ENCODE peak calls at places on chromosomes 11 and 22, in seven cellular contexts. One of them, this sample, is unnamed.

GRCh38 chr11:75471134-75471943 is 38.3 kb upstream of the KLHL35 start:
- DNase-seq in H9: no peak
- DNase-seq in PC-9: no peak
- DNase-seq in HCT116: no peak
- DNase-seq in MCF 10A: no peak
- DNase-seq in GM13977: no peak
- DNase-seq in astrocyte of the cerebellum: no peak
- DNase-seq in this sample: no peak

GRCh38 chr22:30429887-30430286 is 4.3 kb downstream of the MTFP1 start:
- DNase-seq in PC-9: no peak
- DNase-seq in HCT116: no peak
- DNase-seq in MCF 10A: no peak
- DNase-seq in H9: peak; percentile 43
- DNase-seq in GM13977: no peak
- DNase-seq in astrocyte of the cerebellum: no peak
- DNase-seq in this sample: no peak

GRCh38 chr11:82533628-82534353 is 199.9 kb downstream of the FAM181B start:
- DNase-seq in GM13977: no peak
- DNase-seq in PC-9: no peak
- DNase-seq in HCT116: no peak
- DNase-seq in MCF 10A: no peak
- DNase-seq in astrocyte of the cerebellum: no peak
- DNase-seq in H9: no peak
- DNase-seq in this sample: no peak

GRCh38 chr11:2748061-2748813 is 48.4 kb upstream of the KCNQ1OT1 start:
- DNase-seq in MCF 10A: no peak
- DNase-seq in H9: no peak
- DNase-seq in HCT116: no peak
- DNase-seq in PC-9: no peak
- DNase-seq in GM13977: no peak
- DNase-seq in astrocyte of the cerebellum: no peak
- DNase-seq in this sample: no peak

GRCh38 chr22:37145415-37146385 is 4.0 kb downstream of the IL2RB start:
- DNase-seq in astrocyte of the cerebellum: no peak
- DNase-seq in PC-9: no peak
- DNase-seq in GM13977: no peak
- DNase-seq in MCF 10A: no peak
- DNase-seq in HCT116: no peak
- DNase-seq in H9: no peak
- DNase-seq in this sample: no peak

GRCh38 chr22:37267661-37268413 is 14.5 kb upstream of the CYTH4 start:
- DNase-seq in PC-9: no peak
- DNase-seq in H9: peak; percentile 22
- DNase-seq in GM13977: no peak
- DNase-seq in astrocyte of the cerebellum: no peak
- DNase-seq in HCT116: no peak
- DNase-seq in MCF 10A: no peak
- DNase-seq in this sample: no peak

GRCh38 chr11:90208857-90209256 is 14.0 kb downstream of the CHORDC1 start:
- DNase-seq in GM13977: no peak
- DNase-seq in astrocyte of the cerebellum: no peak
- DNase-seq in PC-9: no peak
- DNase-seq in H9: no peak
- DNase-seq in HCT116: no peak
- DNase-seq in MCF 10A: no peak
- DNase-seq in this sample: no peak

GRCh38 chr22:23075525-23076216 is 5.4 kb downstream of the GNAZ start:
- DNase-seq in astrocyte of the cerebellum: no peak
- DNase-seq in GM13977: no peak
- DNase-seq in H9: no peak
- DNase-seq in HCT116: no peak
- DNase-seq in PC-9: peak; percentile 22
- DNase-seq in MCF 10A: no peak
- DNase-seq in this sample: no peak

GRCh38 chr11:128467610-128468041 is 119.7 kb downstream of the ETS1 start:
- DNase-seq in PC-9: peak; percentile 69
- DNase-seq in astrocyte of the cerebellum: peak; percentile 80
- DNase-seq in GM13977: no peak
- DNase-seq in H9: no peak
- DNase-seq in HCT116: peak; percentile 86
- DNase-seq in MCF 10A: peak; percentile 58
- DNase-seq in this sample: no peak

GRCh38 chr22:23008887-23009286 is 61.4 kb upstream of the GNAZ start:
- DNase-seq in astrocyte of the cerebellum: no peak
- DNase-seq in H9: no peak
- DNase-seq in GM13977: no peak
- DNase-seq in PC-9: no peak
- DNase-seq in HCT116: no peak
- DNase-seq in MCF 10A: no peak
- DNase-seq in this sample: no peak

GRCh38 chr11:13388741-13389140 is 74.3 kb downstream of the BTBD10 start:
- DNase-seq in MCF 10A: no peak
- DNase-seq in GM13977: no peak
- DNase-seq in H9: no peak
- DNase-seq in PC-9: no peak
- DNase-seq in astrocyte of the cerebellum: no peak
- DNase-seq in HCT116: no peak
- DNase-seq in this sample: no peak

GRCh38 chr11:71486320-71486719 is 33.3 kb downstream of the NADSYN1 start:
- DNase-seq in astrocyte of the cerebellum: no peak
- DNase-seq in HCT116: no peak
- DNase-seq in GM13977: no peak
- DNase-seq in MCF 10A: no peak
- DNase-seq in H9: no peak
- DNase-seq in PC-9: no peak
- DNase-seq in this sample: no peak

GRCh38 chr11:117597083-117597482 is 199.9 kb downstream of the DSCAML1 start:
- DNase-seq in GM13977: peak; percentile 56
- DNase-seq in H9: peak; percentile 78
- DNase-seq in HCT116: peak; percentile 12
- DNase-seq in astrocyte of the cerebellum: peak; percentile 19
- DNase-seq in MCF 10A: peak; percentile 54
- DNase-seq in PC-9: peak; percentile 20
- DNase-seq in this sample: no peak

GRCh38 chr11:19988598-19988997 is 171.7 kb downstream of the DBX1 start:
- DNase-seq in astrocyte of the cerebellum: peak; percentile 86
- DNase-seq in HCT116: peak; percentile 13
- DNase-seq in GM13977: no peak
- DNase-seq in PC-9: peak; percentile 53
- DNase-seq in H9: peak; percentile 73
- DNase-seq in MCF 10A: peak; percentile 53
- DNase-seq in this sample: no peak

GRCh38 chr11:7858001-7858400 is 61.3 kb upstream of the OR5P2 start:
- DNase-seq in astrocyte of the cerebellum: no peak
- DNase-seq in HCT116: no peak
- DNase-seq in GM13977: no peak
- DNase-seq in H9: no peak
- DNase-seq in MCF 10A: peak; percentile 23
- DNase-seq in PC-9: no peak
- DNase-seq in this sample: no peak

GRCh38 chr11:111530091-111530490 is 10.4 kb upstream of the LAYN start:
- DNase-seq in HCT116: no peak
- DNase-seq in PC-9: no peak
- DNase-seq in astrocyte of the cerebellum: no peak
- DNase-seq in H9: no peak
- DNase-seq in MCF 10A: no peak
- DNase-seq in GM13977: no peak
- DNase-seq in this sample: no peak

GRCh38 chr11:2077061-2077802 is 62.0 kb downstream of the IGF2 start:
- DNase-seq in astrocyte of the cerebellum: no peak
- DNase-seq in PC-9: peak; percentile 37
- DNase-seq in HCT116: no peak
- DNase-seq in MCF 10A: peak; percentile 70
- DNase-seq in H9: no peak
- DNase-seq in GM13977: no peak
- DNase-seq in this sample: no peak

GRCh38 chr11:104118105-104118762 is 45.7 kb downstream of the PDGFD start:
- DNase-seq in GM13977: no peak
- DNase-seq in PC-9: no peak
- DNase-seq in MCF 10A: no peak
- DNase-seq in HCT116: no peak
- DNase-seq in H9: no peak
- DNase-seq in astrocyte of the cerebellum: no peak
- DNase-seq in this sample: no peak

GRCh38 chr11:12008790-12009616 is 577 bp upstream of the DKK3 start:
- DNase-seq in astrocyte of the cerebellum: no peak
- DNase-seq in PC-9: peak; percentile 51
- DNase-seq in MCF 10A: no peak
- DNase-seq in HCT116: no peak
- DNase-seq in H9: peak; percentile 89
- DNase-seq in GM13977: peak; percentile 50
- DNase-seq in this sample: peak; percentile 77

GRCh38 chr22:31954535-31955326 is 10.4 kb downstream of the YWHAH start:
- DNase-seq in GM13977: no peak
- DNase-seq in PC-9: no peak
- DNase-seq in MCF 10A: peak; percentile 45
- DNase-seq in astrocyte of the cerebellum: no peak
- DNase-seq in HCT116: no peak
- DNase-seq in H9: no peak
- DNase-seq in this sample: no peak

DNA sequence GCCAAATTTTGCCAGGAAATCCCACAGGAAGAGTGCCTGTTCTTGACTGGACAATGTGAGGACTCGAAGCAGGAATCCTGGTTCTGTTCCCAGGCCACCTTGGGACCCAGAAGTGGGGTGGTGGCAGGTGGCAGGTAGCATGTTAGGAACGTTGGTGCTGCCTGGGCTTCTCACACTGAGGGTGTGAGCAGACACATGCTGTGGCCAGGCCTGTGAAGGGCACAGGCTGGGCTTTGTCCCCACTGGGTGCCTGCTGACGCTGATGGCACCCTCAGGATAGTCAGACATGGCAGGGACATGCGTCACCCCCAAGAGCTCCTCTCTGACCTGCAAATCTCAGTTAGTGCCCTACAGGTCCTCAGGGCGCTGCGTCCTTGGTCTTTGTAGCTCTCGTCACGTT is 21.1 kb upstream of the NECTIN1 start:
- DNase-seq in astrocyte of the cerebellum: no peak
- DNase-seq in MCF 10A: no peak
- DNase-seq in HCT116: no peak
- DNase-seq in H9: no peak
- DNase-seq in GM13977: no peak
- DNase-seq in PC-9: no peak
- DNase-seq in this sample: no peak
- TF ChIP-seq CTCF in astrocyte of the cerebellum: no peak
- TF ChIP-seq CTCF in MCF 10A: no peak
- TF ChIP-seq CTCF in HCT116: no peak
- TF ChIP-seq CTCF in H9: no peak
- TF ChIP-seq CTCF in GM13977: no peak
- TF ChIP-seq CTCF in PC-9: no peak
- TF ChIP-seq CTCF in this sample: no peak

GRCh38 chr22:21867528-21868266 is at the start of gene MAPK1:
- DNase-seq in PC-9: peak; percentile 84
- DNase-seq in astrocyte of the cerebellum: peak; percentile 49
- DNase-seq in HCT116: peak; percentile 61
- DNase-seq in MCF 10A: peak; percentile 84
- DNase-seq in GM13977: peak; percentile 92
- DNase-seq in H9: peak; percentile 93
- DNase-seq in this sample: peak; percentile 94
- TF ChIP-seq CTCF in PC-9: no peak
- TF ChIP-seq CTCF in astrocyte of the cerebellum: peak; percentile 24
- TF ChIP-seq CTCF in HCT116: peak; percentile 19
- TF ChIP-seq CTCF in MCF 10A: peak; percentile 17
- TF ChIP-seq CTCF in GM13977: peak; percentile 28
- TF ChIP-seq CTCF in H9: peak; percentile 58
- TF ChIP-seq CTCF in this sample: peak; percentile 61

GRCh38 chr22:48367731-48368130 is 1459.9 kb downstream of the BRD1 start:
- DNase-seq in H9: no peak
- DNase-seq in GM13977: no peak
- DNase-seq in HCT116: no peak
- DNase-seq in astrocyte of the cerebellum: no peak
- DNase-seq in MCF 10A: no peak
- DNase-seq in PC-9: no peak
- DNase-seq in this sample: peak; percentile 54
- TF ChIP-seq CTCF in H9: no peak
- TF ChIP-seq CTCF in GM13977: no peak
- TF ChIP-seq CTCF in HCT116: no peak
- TF ChIP-seq CTCF in astrocyte of the cerebellum: no peak
- TF ChIP-seq CTCF in MCF 10A: no peak
- TF ChIP-seq CTCF in PC-9: no peak
- TF ChIP-seq CTCF in this sample: no peak

GRCh38 chr11:70048279-70049024 is 29.7 kb upstream of the ANO1 start:
- DNase-seq in MCF 10A: peak; percentile 8
- DNase-seq in astrocyte of the cerebellum: no peak
- DNase-seq in H9: peak; percentile 56
- DNase-seq in HCT116: peak; percentile 55
- DNase-seq in GM13977: no peak
- DNase-seq in PC-9: peak; percentile 84
- DNase-seq in this sample: peak; percentile 69
- TF ChIP-seq CTCF in MCF 10A: peak; percentile 7
- TF ChIP-seq CTCF in astrocyte of the cerebellum: peak; percentile 53
- TF ChIP-seq CTCF in H9: peak; percentile 59
- TF ChIP-seq CTCF in HCT116: peak; percentile 74
- TF ChIP-seq CTCF in GM13977: peak; percentile 49
- TF ChIP-seq CTCF in PC-9: peak; percentile 76
- TF ChIP-seq CTCF in this sample: peak; percentile 61

GRCh38 chr22:45242778-45243191 is 2.1 kb upstream of the KIAA0930 start:
- DNase-seq in GM13977: no peak
- DNase-seq in MCF 10A: peak; percentile 74
- DNase-seq in H9: no peak
- DNase-seq in astrocyte of the cerebellum: no peak
- DNase-seq in PC-9: no peak
- DNase-seq in HCT116: no peak
- DNase-seq in this sample: no peak
- TF ChIP-seq CTCF in GM13977: no peak
- TF ChIP-seq CTCF in MCF 10A: no peak
- TF ChIP-seq CTCF in H9: peak; percentile 38
- TF ChIP-seq CTCF in astrocyte of the cerebellum: no peak
- TF ChIP-seq CTCF in PC-9: no peak
- TF ChIP-seq CTCF in HCT116: no peak
- TF ChIP-seq CTCF in this sample: no peak

GRCh38 chr11:36343436-36343835 is 47.3 kb downstream of the PRR5L start:
- DNase-seq in GM13977: no peak
- DNase-seq in PC-9: no peak
- DNase-seq in H9: no peak
- DNase-seq in MCF 10A: no peak
- DNase-seq in HCT116: no peak
- DNase-seq in astrocyte of the cerebellum: no peak
- DNase-seq in this sample: no peak
- TF ChIP-seq CTCF in GM13977: no peak
- TF ChIP-seq CTCF in PC-9: no peak
- TF ChIP-seq CTCF in H9: no peak
- TF ChIP-seq CTCF in MCF 10A: no peak
- TF ChIP-seq CTCF in HCT116: no peak
- TF ChIP-seq CTCF in astrocyte of the cerebellum: no peak
- TF ChIP-seq CTCF in this sample: no peak

GRCh38 chr11:64185323-64186204 is at the start of gene STIP1:
- DNase-seq in PC-9: peak; percentile 100
- DNase-seq in H9: peak; percentile 100
- DNase-seq in HCT116: peak; percentile 100
- DNase-seq in GM13977: peak; percentile 99
- DNase-seq in astrocyte of the cerebellum: peak; percentile 100
- DNase-seq in MCF 10A: peak; percentile 100
- DNase-seq in this sample: peak; percentile 99
- TF ChIP-seq CTCF in PC-9: peak; percentile 31
- TF ChIP-seq CTCF in H9: peak; percentile 37
- TF ChIP-seq CTCF in HCT116: peak; percentile 40
- TF ChIP-seq CTCF in GM13977: peak; percentile 43
- TF ChIP-seq CTCF in astrocyte of the cerebellum: peak; percentile 47
- TF ChIP-seq CTCF in MCF 10A: peak; percentile 38
- TF ChIP-seq CTCF in this sample: peak; percentile 49